ENCODE peak calls at places on chromosomes 4 and X, in four cellular contexts. X, Q, R and M are unnamed samples. For H3K4me1, the result is how much of the 10 kb centered on the place peaks cover.

GRCh38 chr4:83335691-83336090 is 1.0 kb upstream of the HPSE start:
- DNase-seq in X (no peak), R (no peak), Q (no peak), M (no peak)

GRCh38 chr4:188282620-188283232 is 143.5 kb downstream of the TRIML1 start:
- DNase-seq in R (no peak), Q (no peak), X (peak), M (peak)

GRCh38 chrX:37302569-37302968 is 46.6 kb upstream of the PRRG1 start:
- DNase-seq in R (peak), X (peak), Q (no peak), M (no peak)

GRCh38 chrX:132665676-132666075 is 176.8 kb upstream of the MBNL3 start:
- DNase-seq in X (no peak), R (no peak), Q (no peak), M (no peak)

GRCh38 chrX:40130207-40130606 is 32.4 kb upstream of the BCOR start:
- DNase-seq in R (no peak), X (no peak), Q (no peak), M (no peak)

GRCh38 chrX:53082773-53083616 is 828 bp downstream of the TSPYL2 start:
- DNase-seq in Q (no peak), R (no peak), X (no peak), M (no peak)

GRCh38 chr4:106746451-106746850 is 289.7 kb downstream of the DKK2 start:
- DNase-seq in R (no peak), Q (no peak), X (no peak), M (no peak)

GRCh38 chr4:148441624-148441985 is 609 bp downstream of the NR3C2 start:
- DNase-seq in R (no peak), Q (no peak), X (no peak), M (no peak)

GRCh38 chr4:27011401-27011800 is 150.8 kb downstream of the STIM2 start:
- DNase-seq in X (no peak), R (no peak), Q (no peak), M (no peak)

GRCh38 chr4:8198206-8198905 is 734 bp upstream of the SH3TC1 start:
- DNase-seq in Q (peak), R (peak), X (peak), M (peak)

GRCh38 chrX:144006811-144007210 is 122.9 kb downstream of the UBE2NL start:
- DNase-seq in Q (no peak), X (no peak), R (no peak), M (no peak)

GRCh38 chr4:94523033-94523590 is 71.4 kb downstream of the PDLIM5 start:
- DNase-seq in Q (no peak), X (no peak), R (no peak), M (no peak)

GRCh38 chr4:41146716-41147506 is 67.4 kb downstream of the APBB2 start:
- DNase-seq in R (no peak), Q (no peak), X (no peak), M (no peak)

GRCh38 chr4:118888666-118889312 is at the start of gene SYNPO2:
- DNase-seq in R (peak), Q (peak), X (peak), M (peak)

GRCh38 chrX:143304518-143304917 is 212.8 kb downstream of the SPANXN3 start:
- DNase-seq in R (no peak), Q (no peak), X (no peak), M (no peak)

GRCh38 chr4:76279462-76279861 is 27.1 kb upstream of the STBD1 start:
- DNase-seq in R (no peak), X (no peak), Q (no peak), M (no peak)

GRCh38 chr4:140152015-140152703 is 1.8 kb downstream of the MAML3 start:
- DNase-seq in Q (peak), X (peak), R (peak), M (peak)

GRCh38 chr4:133403913-133404312 is 254.8 kb downstream of the PCDH10 start:
- DNase-seq in Q (no peak), X (no peak), R (no peak), M (no peak)

GRCh38 chrX:39904816-39905474 is 192.8 kb downstream of the BCOR start:
- DNase-seq in R (no peak), Q (no peak), X (no peak), M (no peak)

GRCh38 chr4:48780867-48781219 is 764 bp upstream of the FRYL start:
- DNase-seq in R (peak), Q (no peak), X (no peak), M (no peak)

GRCh38 chr4:13920111-13920875 is 292.8 kb upstream of the BOD1L1 start:
- DNase-seq in Q (no peak), X (no peak), R (no peak), M (no peak)

GRCh38 chr4:155248002-155248896 is 39.8 kb downstream of the NPY2R start:
- DNase-seq in Q (no peak), X (no peak), R (no peak), M (no peak)

GRCh38 chr4:24914460-24914859 is 1.6 kb upstream of the CCDC149 start:
- DNase-seq in R (no peak), X (no peak), Q (no peak), M (no peak)

GRCh38 chr4:68375667-68376559 is 26.0 kb upstream of the YTHDC1 start:
- DNase-seq in Q (peak), R (peak), X (peak), M (peak)

GRCh38 chrX:148133099-148133725 is 152.1 kb downstream of the FMR1NB start:
- DNase-seq in X (no peak), Q (no peak), R (no peak), M (no peak)

GRCh38 chrX:56788717-56789122 is 59.7 kb downstream of the NBDY start:
- DNase-seq in R (peak), X (no peak), Q (peak), M (peak)

GRCh38 chr4:94561249-94562024 is 109.7 kb downstream of the PDLIM5 start:
- DNase-seq in X (no peak), R (no peak), Q (no peak), M (no peak)

GRCh38 chr4:61246003-61246402 is 45.9 kb downstream of the ADGRL3 start:
- DNase-seq in X (no peak), R (no peak), Q (no peak), M (no peak)

GRCh38 chrX:137187540-137187939 is 153.7 kb upstream of the GPR101 start:
- DNase-seq in Q (no peak), X (no peak), R (no peak), M (no peak)

GRCh38 chr4:16227462-16227868 is 1.2 kb upstream of the TAPT1 start:
- DNase-seq in X (peak), R (peak), Q (peak), M (peak)

GRCh38 chrX:140525448-140525847 is 20.6 kb upstream of the SOX3 start:
- DNase-seq in X (no peak), Q (no peak), R (no peak), M (no peak)

GRCh38 chr4:179605196-179605595 is 2163.0 kb upstream of the AGA start:
- DNase-seq in R (no peak), X (no peak), Q (no peak), M (no peak)

GRCh38 chr4:175051974-175052373 is 133.8 kb downstream of the ADAM29 start:
- DNase-seq in X (no peak), R (no peak), Q (no peak), M (no peak)

GRCh38 chr4:71020611-71021010 is 27.2 kb downstream of the DCK start:
- DNase-seq in Q (no peak), X (no peak), R (no peak), M (no peak)

GRCh38 chr4:6360385-6360784 is 90.7 kb downstream of the WFS1 start:
- DNase-seq in R (no peak), X (no peak), Q (no peak), M (peak)

GRCh38 chr4:186823989-186824388 is 100.3 kb upstream of the FAT1 start:
- DNase-seq in X (no peak), R (no peak), Q (no peak), M (no peak)

GRCh38 chr4:5206391-5206790 is 155.1 kb downstream of the STK32B start:
- DNase-seq in Q (no peak), X (no peak), R (no peak), M (no peak)

GRCh38 chrX:73836956-73837477 is 274.0 kb downstream of the CHIC1 start:
- DNase-seq in R (no peak), Q (no peak), X (no peak), M (no peak)

GRCh38 chr4:52560844-52561280 is 98.2 kb downstream of the USP46 start:
- DNase-seq in R (no peak), Q (no peak), X (no peak), M (no peak)

GRCh38 chr4:119589165-119589564 is 39.4 kb downstream of the PDE5A start:
- DNase-seq in X (no peak), Q (no peak), R (no peak), M (no peak)

GRCh38 chr4:2833671-2834000 is 10.0 kb upstream of the ADD1 start:
- DNase-seq in X (peak), R (peak), Q (no peak), M (peak)

GRCh38 chr4:2832309-2832980 is 11.2 kb upstream of the ADD1 start:
- DNase-seq in Q (peak), R (peak), X (peak), M (no peak)

GRCh38 chr4:2835978-2836377 is 7.7 kb upstream of the ADD1 start:
- DNase-seq in Q (peak), R (peak), X (peak), M (peak)

GRCh38 chr4:2832981-2833670 is 10.5 kb upstream of the ADD1 start:
- DNase-seq in Q (no peak), X (no peak), R (peak), M (peak)

GRCh38 chr4:2834001-2834921 is 9.4 kb upstream of the ADD1 start:
- DNase-seq in Q (no peak), R (peak), X (peak), M (peak)
- H3K4me1 ChIP-seq in Q (half or more), R (under half), X (under half), M (under half)

GRCh38 chrX:67610282-67610681 is 66.5 kb downstream of the AR start:
- DNase-seq in X (no peak), Q (no peak), R (no peak), M (no peak)
- TF ChIP-seq CTCF in X (no peak), Q (no peak), R (no peak), M (no peak)

GRCh38 chr4:15010038-15010585 is 7.8 kb downstream of the CPEB2 start:
- DNase-seq in Q (no peak), X (no peak), R (no peak), M (no peak)
- H3K4me1 ChIP-seq in Q (under half), X (under half), R (under half), M (under half)

GRCh38 chrX:47497274-47497673 is 14.3 kb upstream of the ZNF41 start:
- DNase-seq in X (no peak), R (no peak), Q (no peak), M (no peak)
- TF ChIP-seq CTCF in X (no peak), R (peak), Q (no peak), M (peak)

GRCh38 chr4:184344899-184345572 is 127.4 kb upstream of the ENPP6 start:
- DNase-seq in R (no peak), Q (peak), X (no peak), M (no peak)

GRCh38 chr4:184345573-184345922 is 127.9 kb upstream of the ENPP6 start:
- DNase-seq in R (no peak), Q (peak), X (peak), M (no peak)

GRCh38 chr4:184344435-184344834 is 126.8 kb upstream of the ENPP6 start:
- DNase-seq in R (no peak), X (no peak), Q (no peak), M (no peak)

GRCh38 chr4:184343400-184344177 is 125.9 kb upstream of the ENPP6 start:
- DNase-seq in R (peak), Q (peak), X (peak), M (peak)

GRCh38 chr4:184342167-184342856 is 124.6 kb upstream of the ENPP6 start:
- DNase-seq in R (no peak), X (no peak), Q (no peak), M (no peak)
- H3K4me1 ChIP-seq in R (under half), X (under half), Q (under half), M (under half)

DNA sequence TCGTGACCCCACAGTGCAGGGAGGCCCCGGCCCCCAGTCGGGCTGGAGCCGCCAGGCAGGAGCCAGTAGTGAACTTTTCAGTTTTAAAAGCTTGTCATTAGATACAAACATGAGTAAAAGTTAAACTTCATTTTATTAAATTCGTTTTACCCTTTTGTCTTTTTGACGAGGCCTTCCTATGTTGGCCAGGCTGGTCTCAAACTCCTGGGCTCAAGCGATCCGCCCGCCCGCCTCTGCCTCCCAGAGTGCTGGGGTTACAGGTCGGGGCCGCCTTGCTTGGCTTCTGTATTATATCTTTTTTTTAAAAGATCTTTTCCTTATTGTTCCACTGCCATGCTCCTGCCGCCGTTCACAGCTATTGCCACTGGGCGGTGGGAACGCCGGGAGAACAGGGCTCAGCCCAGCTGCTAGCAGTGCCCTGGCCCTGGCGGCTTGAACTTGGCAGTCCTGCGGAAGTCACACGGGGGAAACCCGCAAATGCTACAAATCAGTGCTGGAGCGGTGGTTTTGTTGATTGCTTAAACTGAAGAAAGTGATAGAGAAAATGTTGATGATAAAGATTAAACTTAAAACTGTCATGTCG is 968 bp upstream of the NELFA start:
- DNase-seq in R (peak), Q (peak), X (peak), M (peak)
- TF ChIP-seq CTCF in R (peak), Q (no peak), X (peak), M (peak)

DNA sequence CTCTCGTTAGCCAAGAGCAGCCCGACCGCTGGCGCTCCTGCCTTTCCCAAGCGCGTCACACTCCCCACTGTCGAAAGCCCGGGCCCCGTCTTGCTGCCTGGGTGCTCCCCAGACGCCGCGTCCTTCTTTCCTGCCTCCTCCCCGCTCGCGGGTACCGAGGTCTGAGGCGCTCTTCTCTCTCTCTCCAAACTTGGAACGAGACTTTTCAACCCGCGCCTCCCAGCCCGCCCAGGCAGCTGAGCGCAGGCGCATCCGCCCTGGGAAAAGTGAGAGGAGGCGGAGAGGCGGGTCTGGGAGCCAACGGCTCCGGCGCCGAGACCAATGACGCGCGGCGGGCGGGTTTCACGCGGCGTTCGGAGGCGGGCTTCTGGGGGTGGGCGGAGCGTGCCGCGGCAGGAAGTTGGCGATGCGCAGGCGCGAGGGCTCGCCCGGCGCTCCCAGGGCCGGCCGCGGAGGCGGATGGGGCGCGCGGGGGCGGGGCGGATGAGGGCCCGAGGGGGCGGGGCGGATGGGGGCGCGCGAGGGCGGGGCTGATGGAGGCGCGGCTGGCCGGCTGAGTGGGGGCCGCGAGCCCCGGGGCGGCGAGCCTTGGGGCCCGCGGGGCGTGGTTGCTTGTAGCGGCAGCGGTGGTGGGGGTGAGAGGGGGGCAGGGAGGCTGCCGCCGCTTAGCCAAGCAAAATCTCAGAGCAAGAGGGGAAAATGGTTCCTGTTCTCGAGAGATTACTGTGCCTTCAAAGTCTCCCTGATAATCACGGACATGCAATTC is at the start of gene RBBP7:
- DNase-seq in X (peak), Q (peak), R (peak), M (peak)
- H3K4me1 ChIP-seq in X (under half), Q (under half), R (under half), M (under half)

GRCh38 chr4:1603413-1604135 is 80.5 kb downstream of the FAM53A start:
- DNase-seq in Q (peak), R (no peak), X (no peak), M (peak)

GRCh38 chr4:1601852-1602525 is 82.1 kb downstream of the FAM53A start:
- DNase-seq in R (no peak), Q (peak), X (no peak), M (peak)

GRCh38 chr4:1602621-1603412 is 81.3 kb downstream of the FAM53A start:
- DNase-seq in Q (peak), R (no peak), X (no peak), M (peak)

GRCh38 chr4:1604181-1604705 is 79.9 kb downstream of the FAM53A start:
- DNase-seq in R (no peak), X (no peak), Q (peak), M (peak)

DNA sequence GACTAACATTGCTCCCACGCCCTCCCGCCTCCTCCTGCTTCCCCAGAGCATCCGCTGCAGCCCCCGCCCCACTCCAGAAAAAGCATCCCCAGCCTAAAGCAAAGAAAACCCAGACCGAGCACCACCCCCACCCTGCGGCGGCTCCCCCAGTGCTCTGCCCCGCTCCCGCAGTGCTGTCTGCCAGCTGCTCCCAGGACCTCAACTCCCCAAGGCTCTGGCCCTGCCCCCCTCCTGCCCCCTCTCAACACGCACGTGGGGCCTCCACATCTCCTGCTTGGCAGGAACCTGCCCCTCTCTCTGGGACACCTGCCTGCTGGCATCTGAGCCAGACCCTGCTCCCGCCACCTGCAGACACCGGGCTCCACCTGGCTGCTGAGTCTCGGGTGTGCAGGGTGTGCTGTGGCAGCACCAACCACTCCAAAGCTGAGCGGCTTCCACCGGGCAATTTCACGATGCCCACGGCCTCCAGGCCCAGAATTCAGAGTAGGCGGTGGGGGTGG is 79.4 kb downstream of the FAM53A start:
- DNase-seq in R (peak), Q (peak), X (no peak), M (no peak)
- TF ChIP-seq CTCF in R (no peak), Q (no peak), X (no peak), M (no peak)

GRCh38 chr4:2794707-2795557 is 2.0 kb downstream of the SH3BP2 start:
- DNase-seq in X (peak), Q (peak), R (peak), M (peak)

GRCh38 chr4:2793578-2793919 is 664 bp downstream of the SH3BP2 start:
- DNase-seq in X (peak), R (peak), Q (peak), M (peak)

GRCh38 chr4:2795558-2796260 is 2.8 kb downstream of the SH3BP2 start:
- DNase-seq in R (peak), Q (peak), X (peak), M (peak)

GRCh38 chr4:2792711-2793577 is at the start of gene SH3BP2:
- DNase-seq in X (peak), Q (peak), R (peak), M (peak)

GRCh38 chr4:2793920-2794706 is 1.2 kb downstream of the SH3BP2 start:
- DNase-seq in R (peak), Q (peak), X (peak), M (peak)
- H3K4me1 ChIP-seq in R (under half), Q (half or more), X (half or more), M (half or more)